ENCODE peak calls at places on chromosomes 11 and 22, in seven cellular contexts. G, S, H, Y, F, P and U are unnamed samples.

GRCh38 chr11:44226945-44227344 is 83.0 kb downstream of the ALX4 start:
- DNase-seq in G (no peak), S (no peak), H (no peak), Y (no peak), F (no peak), P (no peak), U (no peak)

GRCh38 chr11:5705688-5706087 is 16.1 kb downstream of the TRIM22 start:
- DNase-seq in G (no peak), S (no peak), H (no peak), Y (no peak), F (no peak), P (no peak), U (no peak)

GRCh38 chr22:22408731-22409696 is 99.5 kb downstream of the ZNF280B start:
- DNase-seq in G (peak), S (peak), H (no peak), Y (peak), F (no peak), P (no peak), U (no peak)

GRCh38 chr22:41504397-41504796 is 35.5 kb downstream of the ACO2 start:
- DNase-seq in G (no peak), S (no peak), H (no peak), Y (peak), F (no peak), P (no peak), U (no peak)

GRCh38 chr11:29641201-29641600 is 375.6 kb downstream of the KCNA4 start:
- DNase-seq in G (no peak), S (no peak), H (no peak), Y (peak), F (no peak), P (no peak), U (no peak)

GRCh38 chr22:27650572-27650971 is 151.0 kb downstream of the MN1 start:
- DNase-seq in G (no peak), S (no peak), H (no peak), Y (no peak), F (no peak), P (no peak), U (no peak)

GRCh38 chr11:124669193-124669592 is 4.3 kb downstream of the SIAE start:
- DNase-seq in G (peak), S (peak), H (peak), Y (peak), F (peak), P (peak), U (peak)

GRCh38 chr11:65400295-65401072 is 14.0 kb downstream of the FRMD8 start:
- DNase-seq in G (no peak), S (no peak), H (no peak), Y (no peak), F (no peak), P (no peak), U (no peak)

GRCh38 chr22:24247564-24248344 is 2.9 kb upstream of the GGT5 start:
- DNase-seq in G (peak), S (peak), H (peak), Y (peak), F (peak), P (peak), U (peak)

GRCh38 chr11:106249857-106250256 is 172.4 kb downstream of the AASDHPPT start:
- DNase-seq in G (no peak), S (no peak), H (no peak), Y (peak), F (no peak), P (no peak), U (no peak)

GRCh38 chr11:122069946-122070345 is 46.1 kb downstream of the BLID start:
- DNase-seq in G (peak), S (peak), H (no peak), Y (peak), F (peak), P (no peak), U (no peak)

GRCh38 chr11:83865636-83866461 is 579.7 kb upstream of the CCDC90B start:
- DNase-seq in G (no peak), S (peak), H (no peak), Y (peak), F (no peak), P (no peak), U (no peak)